ENCODE peak calls at places on chromosome X, in eight cellular contexts. L, P, H, D, J, A, Z and M are unnamed samples.

GRCh38 chrX:48789366-48790220 is 3.2 kb downstream of the GATA1 start:
- DNase-seq in L (no peak), P (no peak), H (no peak), D (no peak), J (no peak), A (no peak), Z (no peak), M (no peak)

GRCh38 chrX:135688137-135688536 is 25.3 kb upstream of the CT45A1 start:
- DNase-seq in L (no peak), P (no peak), H (no peak), D (no peak), J (no peak), A (no peak), Z (no peak), M (peak)

GRCh38 chrX:150361070-150361776 is 1.9 kb upstream of the MAMLD1 start:
- DNase-seq in L (no peak), P (peak), H (peak), D (no peak), J (no peak), A (no peak), Z (no peak), M (peak)

GRCh38 chrX:151779258-151779657 is 44.7 kb downstream of the CNGA2 start:
- DNase-seq in L (no peak), P (no peak), H (no peak), D (no peak), J (no peak), A (no peak), Z (no peak), M (no peak)

GRCh38 chrX:68568136-68568535 is 69.3 kb downstream of the YIPF6 start:
- DNase-seq in L (no peak), P (no peak), H (no peak), D (no peak), J (no peak), A (no peak), Z (no peak), M (no peak)

GRCh38 chrX:150456941-150457340 is 93.8 kb downstream of the MAMLD1 start:
- DNase-seq in L (no peak), P (no peak), H (no peak), D (no peak), J (no peak), A (no peak), Z (no peak), M (no peak)

GRCh38 chrX:36898301-36898700 is 109.9 kb upstream of the FAM47C start:
- DNase-seq in L (no peak), P (peak), H (no peak), D (no peak), J (no peak), A (no peak), Z (no peak), M (peak)

GRCh38 chrX:150150081-150150779 is 211.9 kb upstream of the EOLA2 start:
- DNase-seq in L (no peak), P (no peak), H (no peak), D (no peak), J (peak), A (no peak), Z (no peak), M (no peak)

GRCh38 chrX:110671068-110671803 is 124.4 kb downstream of the CHRDL1 start:
- DNase-seq in L (no peak), P (peak), H (no peak), D (no peak), J (no peak), A (peak), Z (no peak), M (peak)

GRCh38 chrX:38664285-38664684 is 102.9 kb downstream of the TSPAN7 start:
- DNase-seq in L (no peak), P (peak), H (no peak), D (peak), J (peak), A (peak), Z (no peak), M (peak)

GRCh38 chrX:46620505-46620904 is 46.9 kb downstream of the CHST7 start:
- DNase-seq in L (no peak), P (peak), H (no peak), D (no peak), J (no peak), A (no peak), Z (no peak), M (no peak)

GRCh38 chrX:104929324-104929723 is 291.2 kb downstream of the TEX13A start:
- DNase-seq in L (no peak), P (no peak), H (no peak), D (no peak), J (no peak), A (no peak), Z (no peak), M (no peak)

GRCh38 chrX:119004920-119005524 is 30.6 kb downstream of the LONRF3 start:
- DNase-seq in L (peak), P (peak), H (peak), D (peak), J (peak), A (peak), Z (peak), M (peak)

GRCh38 chrX:23540532-23540931 is 126.8 kb upstream of the PRDX4 start:
- DNase-seq in L (no peak), P (no peak), H (no peak), D (no peak), J (no peak), A (no peak), Z (no peak), M (no peak)